ENCODE peak calls at places on chromosomes 5 and 9, in nine cellular contexts. D, J, Z, M, A, I, B, Q and C are unnamed samples.

GRCh38 chr5:40401965-40402364 is 277.8 kb upstream of the PTGER4 start:
- DNase-seq in A (no peak), Z (no peak), Q (no peak), D (peak; percentile 97), J (peak; percentile 30), I (no peak), M (no peak), B (no peak), C (no peak)

GRCh38 chr5:25448646-25449045 is 803.9 kb upstream of the CDH10 start:
- DNase-seq in A (no peak), J (no peak), D (peak; percentile 73), Q (no peak), M (no peak), I (no peak), B (no peak), Z (no peak), C (peak; percentile 19)

GRCh38 chr9:137217276-137218211 is 4.5 kb downstream of the RNF208 start:
- DNase-seq in D (peak; percentile 77), J (no peak), Z (peak; percentile 93), B (no peak), I (peak; percentile 75), Q (peak; percentile 56), M (peak; percentile 80), A (no peak), C (peak; percentile 81)

GRCh38 chr5:172364773-172365172 is 81.2 kb upstream of the UBTD2 start:
- DNase-seq in B (no peak), Q (no peak), J (no peak), M (no peak), A (no peak), D (no peak), Z (no peak), I (no peak), C (no peak)

GRCh38 chr5:113331201-113331551 is 103.6 kb downstream of the TSSK1B start:
- DNase-seq in M (no peak), Q (no peak), D (no peak), Z (no peak), J (peak; percentile 68), B (no peak), I (no peak), A (no peak), C (no peak)

GRCh38 chr9:129712595-129713524 is 40.0 kb downstream of the PTGES start:
- DNase-seq in Z (no peak), Q (no peak), D (no peak), I (no peak), J (peak; percentile 87), M (no peak), B (no peak), A (no peak), C (peak; percentile 23)

GRCh38 chr5:37786855-37787254 is 53.0 kb downstream of the GDNF start:
- DNase-seq in M (no peak), D (peak; percentile 55), I (no peak), Q (no peak), Z (no peak), J (peak; percentile 85), B (no peak), A (no peak), C (no peak)

GRCh38 chr9:129370770-129371169 is 192.7 kb upstream of the IER5L start:
- DNase-seq in M (peak; percentile 34), J (no peak), A (no peak), Q (no peak), B (no peak), D (no peak), I (no peak), Z (no peak), C (no peak)

GRCh38 chr5:10688651-10689171 is 72.3 kb downstream of the DAP start:
- DNase-seq in Z (no peak), I (no peak), B (no peak), A (no peak), D (no peak), J (no peak), Q (no peak), M (peak; percentile 25), C (no peak)

GRCh38 chr5:71882826-71883744 is 164.0 kb downstream of the CARTPT start:
- DNase-seq in B (no peak), Z (no peak), Q (no peak), M (no peak), J (peak; percentile 28), I (peak; percentile 32), A (no peak), D (peak; percentile 13), C (no peak)

GRCh38 chr5:5523066-5523505 is 100.6 kb downstream of the ICE1 start:
- DNase-seq in I (no peak), J (peak; percentile 35), Q (no peak), M (no peak), D (peak; percentile 65), A (no peak), B (peak; percentile 7), Z (no peak), C (no peak)

GRCh38 chr5:98933446-98934072 is 4.8 kb upstream of the CHD1 start:
- DNase-seq in A (peak; percentile 16), Q (no peak), D (peak; percentile 10), Z (no peak), I (no peak), J (no peak), B (no peak), M (no peak), C (no peak)

GRCh38 chr9:83327323-83327722 is 210.9 kb downstream of the FRMD3 start:
- DNase-seq in Z (no peak), M (no peak), I (no peak), D (peak; percentile 75), Q (no peak), J (no peak), A (no peak), B (no peak), C (no peak)

DNA sequence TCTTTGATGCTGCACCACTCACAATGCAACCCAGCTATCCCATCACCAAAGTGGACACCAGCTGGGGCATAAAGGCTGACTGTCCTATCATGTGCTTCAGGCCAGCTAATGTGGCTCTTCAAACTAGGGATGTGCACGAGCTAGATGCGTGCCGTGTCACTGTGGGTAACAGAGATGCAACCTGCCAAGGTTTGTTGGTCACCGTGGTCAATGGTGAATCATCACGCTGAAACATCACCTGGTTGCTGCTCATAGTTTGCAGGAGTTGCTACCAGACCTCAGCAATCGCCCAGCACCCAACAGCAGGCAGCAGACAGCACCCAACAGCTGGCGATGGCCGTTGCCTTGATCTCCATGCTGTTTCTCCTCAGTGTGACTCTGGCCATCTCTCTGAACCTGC is 2.1 kb upstream of the PCDHGA1 start:
- DNase-seq in D (no peak), I (no peak), Z (no peak), A (no peak), B (no peak), Q (no peak), J (no peak), M (no peak), C (no peak)
- H3K4me1 ChIP-seq in D (no peaks in the 10 kb centered on the region), I (peaks cover 23% of the 10 kb centered on the region), Z (no peaks in the 10 kb centered on the region), A (no peaks in the 10 kb centered on the region), B (peaks cover 4% of the 10 kb centered on the region), Q (no peaks in the 10 kb centered on the region), J (no peaks in the 10 kb centered on the region), M (peaks cover 4% of the 10 kb centered on the region), C (no peaks in the 10 kb centered on the region)

GRCh38 chr5:151008124-151008491 is 12.3 kb upstream of the GPX3 start:
- DNase-seq in Z (no peak), B (no peak), D (no peak), J (no peak), M (no peak), Q (no peak), I (no peak), A (no peak), C (no peak)
- H3K4me1 ChIP-seq in Z (peaks cover 29% of the 10 kb centered on the region), B (no peaks in the 10 kb centered on the region), D (no peaks in the 10 kb centered on the region), J (peaks cover 12% of the 10 kb centered on the region), M (peaks cover 28% of the 10 kb centered on the region), Q (no peaks in the 10 kb centered on the region), I (peaks cover 49% of the 10 kb centered on the region), A (no peaks in the 10 kb centered on the region), C (no peaks in the 10 kb centered on the region)

GRCh38 chr5:139949710-139950109 is 93.4 kb downstream of the NRG2 start:
- DNase-seq in I (peak; percentile 54), Q (no peak), Z (no peak), M (no peak), A (no peak), B (no peak), D (peak; percentile 2), J (no peak), C (no peak)

GRCh38 chr5:139951983-139952382 is 91.1 kb downstream of the NRG2 start:
- DNase-seq in D (no peak), Z (no peak), I (no peak), Q (no peak), J (no peak), B (no peak), M (no peak), A (no peak), C (no peak)

GRCh38 chr5:139950436-139950835 is 92.7 kb downstream of the NRG2 start:
- DNase-seq in Q (no peak), B (no peak), D (no peak), A (no peak), M (no peak), Z (no peak), J (no peak), I (no peak), C (no peak)

GRCh38 chr5:139952464-139953070 is 90.5 kb downstream of the NRG2 start:
- DNase-seq in A (no peak), D (no peak), I (no peak), Z (no peak), B (no peak), M (no peak), Q (no peak), J (no peak), C (no peak)

DNA sequence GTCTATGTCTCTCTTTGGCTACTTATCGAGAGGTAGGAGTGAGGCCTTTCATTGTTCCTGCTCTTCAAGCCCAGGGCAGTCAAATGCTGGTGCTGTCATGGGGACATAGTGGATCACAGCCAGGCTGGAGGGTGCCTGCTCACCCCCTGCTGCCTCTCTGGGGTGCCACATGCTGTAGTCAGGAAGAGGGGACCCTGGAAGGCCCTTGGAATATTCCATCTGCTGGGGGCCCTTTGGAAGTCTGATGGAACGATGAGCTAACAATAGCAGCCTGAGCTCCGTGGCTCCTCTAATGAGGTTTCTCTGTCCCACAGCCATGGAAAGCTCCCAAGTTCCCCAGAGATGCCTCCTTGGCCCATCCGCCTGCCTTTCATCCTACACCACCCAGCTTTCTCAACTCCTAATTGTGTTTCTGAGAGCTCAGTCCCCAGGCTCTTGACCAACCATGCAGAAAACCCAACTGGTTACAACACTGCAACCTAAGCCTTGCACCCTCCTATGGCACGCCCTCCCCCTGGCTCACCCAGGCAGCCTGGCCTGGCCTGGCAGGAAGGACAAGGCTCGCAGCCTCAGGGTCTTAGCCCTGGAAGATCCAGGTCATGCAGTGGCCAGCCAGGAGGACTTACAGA is 91.7 kb downstream of the NRG2 start:
- DNase-seq in A (no peak), D (no peak), Z (no peak), B (no peak), I (no peak), J (no peak), Q (no peak), M (no peak), C (no peak)
- H3K4me1 ChIP-seq in A (no peaks in the 10 kb centered on the region), D (peaks cover 3% of the 10 kb centered on the region), Z (no peaks in the 10 kb centered on the region), B (no peaks in the 10 kb centered on the region), I (peaks cover 52% of the 10 kb centered on the region), J (no peaks in the 10 kb centered on the region), Q (peaks cover 19% of the 10 kb centered on the region), M (no peaks in the 10 kb centered on the region), C (no peaks in the 10 kb centered on the region)

DNA sequence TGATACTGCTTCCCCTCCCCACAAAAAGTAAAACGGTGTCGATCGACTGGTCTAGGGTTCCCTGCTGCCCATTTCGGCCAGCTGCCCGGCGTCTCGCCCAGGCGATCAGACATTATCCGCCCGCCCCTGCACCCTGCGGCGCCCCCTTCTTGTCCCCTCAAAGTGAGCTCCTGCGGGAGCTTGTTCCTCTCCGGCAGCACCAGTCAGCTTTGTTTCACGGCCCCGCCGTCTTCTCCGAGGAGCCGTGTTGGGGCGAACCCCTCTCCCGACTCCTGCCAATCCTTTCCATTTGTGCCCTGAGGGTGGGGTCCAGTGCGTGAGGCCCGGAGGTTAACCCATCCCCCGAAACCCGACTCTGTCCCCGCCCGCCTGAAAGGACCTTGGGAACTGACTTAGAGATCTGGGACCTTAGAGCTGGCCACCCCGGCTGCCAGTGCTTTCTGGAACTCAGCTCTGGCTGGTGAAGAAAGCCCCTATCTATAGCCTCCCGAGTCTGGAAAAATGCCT is 518 bp downstream of the UBE2B start:
- DNase-seq in D (peak; percentile 54), Z (peak; percentile 61), J (peak; percentile 26), Q (peak; percentile 41), A (peak; percentile 10), M (peak; percentile 79), I (peak; percentile 60), B (peak; percentile 24), C (peak; percentile 78)
- H3K4me1 ChIP-seq in D (peaks cover 3% of the 10 kb centered on the region), Z (peaks cover 30% of the 10 kb centered on the region), J (no peaks in the 10 kb centered on the region), Q (no peaks in the 10 kb centered on the region), A (peaks cover 50% of the 10 kb centered on the region), M (peaks cover 53% of the 10 kb centered on the region), I (peaks cover 74% of the 10 kb centered on the region), B (peaks cover 60% of the 10 kb centered on the region), C (peaks cover 3% of the 10 kb centered on the region)